ENCODE peak calls at places on chromosomes 16 and 17, in four cellular contexts. One of them, this sample, is unnamed.

GRCh38 chr16:79593074-79593531 is 7.4 kb downstream of the MAF start:
- DNase-seq in prostate gland: no peak
- DNase-seq in NCI-H1092: no peak
- DNase-seq in stimulated activated CD4-positive, alpha-beta T cell treated with anti-CD3 and anti-CD28 coated beads, Interleukin-2, amount 100 ng/mL, for 4 hours: no peak
- DNase-seq in this sample: peak; percentile 25

GRCh38 chr16:70018254-70018653 is 67.1 kb downstream of the CLEC18A start:
- DNase-seq in NCI-H1092: no peak
- DNase-seq in prostate gland: peak; percentile 5
- DNase-seq in stimulated activated CD4-positive, alpha-beta T cell treated with anti-CD3 and anti-CD28 coated beads, Interleukin-2, amount 100 ng/mL, for 4 hours: peak; percentile 16
- DNase-seq in this sample: no peak

GRCh38 chr16:66131156-66131807 is 235.2 kb upstream of the CDH5 start:
- DNase-seq in stimulated activated CD4-positive, alpha-beta T cell treated with anti-CD3 and anti-CD28 coated beads, Interleukin-2, amount 100 ng/mL, for 4 hours: no peak
- DNase-seq in prostate gland: no peak
- DNase-seq in NCI-H1092: no peak
- DNase-seq in this sample: no peak

GRCh38 chr16:31105677-31106213 is 2.4 kb upstream of the BCKDK start:
- DNase-seq in NCI-H1092: peak; percentile 47
- DNase-seq in stimulated activated CD4-positive, alpha-beta T cell treated with anti-CD3 and anti-CD28 coated beads, Interleukin-2, amount 100 ng/mL, for 4 hours: peak; percentile 69
- DNase-seq in prostate gland: peak; percentile 56
- DNase-seq in this sample: peak; percentile 80

GRCh38 chr17:64707077-64707591 is 45.0 kb upstream of the SMURF2 start:
- DNase-seq in NCI-H1092: no peak
- DNase-seq in prostate gland: peak; percentile 64
- DNase-seq in stimulated activated CD4-positive, alpha-beta T cell treated with anti-CD3 and anti-CD28 coated beads, Interleukin-2, amount 100 ng/mL, for 4 hours: no peak
- DNase-seq in this sample: peak; percentile 74

GRCh38 chr17:16040710-16041251 is 41.2 kb downstream of the TTC19 start:
- DNase-seq in NCI-H1092: no peak
- DNase-seq in prostate gland: no peak
- DNase-seq in stimulated activated CD4-positive, alpha-beta T cell treated with anti-CD3 and anti-CD28 coated beads, Interleukin-2, amount 100 ng/mL, for 4 hours: no peak
- DNase-seq in this sample: no peak

GRCh38 chr17:79983456-79983855 is 52.2 kb downstream of the TBC1D16 start:
- DNase-seq in stimulated activated CD4-positive, alpha-beta T cell treated with anti-CD3 and anti-CD28 coated beads, Interleukin-2, amount 100 ng/mL, for 4 hours: no peak
- DNase-seq in NCI-H1092: no peak
- DNase-seq in prostate gland: no peak
- DNase-seq in this sample: no peak

GRCh38 chr17:19660219-19660870 is 11.8 kb downstream of the ALDH3A2 start:
- DNase-seq in NCI-H1092: no peak
- DNase-seq in prostate gland: no peak
- DNase-seq in stimulated activated CD4-positive, alpha-beta T cell treated with anti-CD3 and anti-CD28 coated beads, Interleukin-2, amount 100 ng/mL, for 4 hours: no peak
- DNase-seq in this sample: no peak

GRCh38 chr16:868386-868755 is 67.8 kb upstream of the GNG13 start:
- DNase-seq in NCI-H1092: no peak
- DNase-seq in stimulated activated CD4-positive, alpha-beta T cell treated with anti-CD3 and anti-CD28 coated beads, Interleukin-2, amount 100 ng/mL, for 4 hours: no peak
- DNase-seq in prostate gland: no peak
- DNase-seq in this sample: no peak

GRCh38 chr17:66405836-66406679 is 103.6 kb downstream of the PRKCA start:
- DNase-seq in NCI-H1092: peak; percentile 58
- DNase-seq in stimulated activated CD4-positive, alpha-beta T cell treated with anti-CD3 and anti-CD28 coated beads, Interleukin-2, amount 100 ng/mL, for 4 hours: no peak
- DNase-seq in prostate gland: no peak
- DNase-seq in this sample: no peak

GRCh38 chr16:72474511-72475123 is 302.7 kb upstream of the PMFBP1 start:
- DNase-seq in stimulated activated CD4-positive, alpha-beta T cell treated with anti-CD3 and anti-CD28 coated beads, Interleukin-2, amount 100 ng/mL, for 4 hours: no peak
- DNase-seq in prostate gland: no peak
- DNase-seq in NCI-H1092: no peak
- DNase-seq in this sample: no peak

GRCh38 chr17:42111265-42111636 is 1.3 kb downstream of the DHX58 start:
- DNase-seq in prostate gland: no peak
- DNase-seq in stimulated activated CD4-positive, alpha-beta T cell treated with anti-CD3 and anti-CD28 coated beads, Interleukin-2, amount 100 ng/mL, for 4 hours: no peak
- DNase-seq in NCI-H1092: no peak
- DNase-seq in this sample: peak; percentile 52

GRCh38 chr17:72603346-72604242 is 482.8 kb downstream of the SOX9 start:
- DNase-seq in stimulated activated CD4-positive, alpha-beta T cell treated with anti-CD3 and anti-CD28 coated beads, Interleukin-2, amount 100 ng/mL, for 4 hours: no peak
- DNase-seq in prostate gland: no peak
- DNase-seq in NCI-H1092: no peak
- DNase-seq in this sample: no peak

GRCh38 chr16:85202051-85202601 is 89.9 kb upstream of the CIBAR2 start:
- DNase-seq in prostate gland: no peak
- DNase-seq in stimulated activated CD4-positive, alpha-beta T cell treated with anti-CD3 and anti-CD28 coated beads, Interleukin-2, amount 100 ng/mL, for 4 hours: no peak
- DNase-seq in NCI-H1092: no peak
- DNase-seq in this sample: no peak

This sample was measured in thyroid gland.